ENCODE peak calls at places on chromosome 10, in nine cellular contexts. K is activated CD8-positive, alpha-beta memory T cell treated with anti-CD3 and anti-CD28 coated beads for 1 hour; N is amniotic stem cell; Y is kidney glomerular epithelial cell; Z is small intestine; L is activated T-helper 9 cell treated with anti-CD3 and anti-CD28 coated beads, Interleukin-2, amount 50 U/mL, for 16 hours; J is retinal pigment epithelial cell; W is mesothelial cell of epicardium; H is neuronal stem cell. C is an unnamed sample.

GRCh38 chr10:91607661-91608442 is 25.0 kb downstream of the PPP1R3C start:
- DNase-seq in K (no peak), N (no peak), Y (no peak), Z (no peak), L (no peak), J (no peak), W (no peak), H (no peak), C (no peak)

GRCh38 chr10:112515852-112516251 is 68.8 kb downstream of the VTI1A start:
- DNase-seq in K (no peak), N (no peak), Y (no peak), Z (no peak), L (no peak), J (no peak), W (no peak), H (no peak), C (no peak)

GRCh38 chr10:118278649-118279048 is 63.5 kb downstream of the FAM204A start:
- DNase-seq in K (no peak), N (no peak), Y (peak), Z (no peak), L (no peak), J (no peak), W (no peak), H (no peak), C (no peak)

GRCh38 chr10:114663631-114664030 is 5.6 kb upstream of the ABLIM1 start:
- DNase-seq in K (no peak), N (no peak), Y (no peak), Z (no peak), L (no peak), J (no peak), W (no peak), H (no peak), C (no peak)

GRCh38 chr10:15181576-15182156 is 13.2 kb upstream of the NMT2 start:
- DNase-seq in K (no peak), N (no peak), Y (no peak), Z (no peak), L (no peak), J (no peak), W (no peak), H (no peak), C (no peak)

GRCh38 chr10:132301371-132302330 is 6.1 kb downstream of the STK32C start:
- DNase-seq in K (no peak), N (no peak), Y (no peak), Z (no peak), L (no peak), J (no peak), W (no peak), H (no peak), C (no peak)

GRCh38 chr10:90418869-90419652 is 438.8 kb downstream of the HTR7 start:
- DNase-seq in K (no peak), N (peak), Y (peak), Z (peak), L (no peak), J (peak), W (no peak), H (no peak), C (no peak)

GRCh38 chr10:59905066-59905734 is 1.2 kb downstream of the CCDC6 start:
- DNase-seq in K (no peak), N (no peak), Y (no peak), Z (peak), L (peak), J (no peak), W (peak), H (no peak), C (no peak)

GRCh38 chr10:116207180-116207579 is 65.8 kb downstream of the GFRA1 start:
- DNase-seq in K (no peak), N (no peak), Y (no peak), Z (no peak), L (no peak), J (no peak), W (no peak), H (no peak), C (no peak)

GRCh38 chr10:115654961-115655360 is 561.8 kb downstream of the ATRNL1 start:
- DNase-seq in K (no peak), N (no peak), Y (no peak), Z (no peak), L (no peak), J (no peak), W (no peak), H (no peak), C (no peak)

GRCh38 chr10:11026761-11027160 is 9.1 kb downstream of the CELF2 start:
- DNase-seq in K (no peak), N (no peak), Y (no peak), Z (no peak), L (no peak), J (no peak), W (no peak), H (no peak), C (no peak)

GRCh38 chr10:6404127-6405072 is 175.7 kb downstream of the PRKCQ start:
- DNase-seq in K (no peak), N (no peak), Y (no peak), Z (no peak), L (no peak), J (no peak), W (no peak), H (no peak), C (no peak)

GRCh38 chr10:109027534-109028185 is 895.7 kb downstream of the XPNPEP1 start:
- DNase-seq in K (no peak), N (no peak), Y (no peak), Z (no peak), L (no peak), J (no peak), W (no peak), H (no peak), C (no peak)

GRCh38 chr10:103492655-103493261 is 747 bp upstream of the NEURL1 start:
- DNase-seq in K (no peak), N (no peak), Y (no peak), Z (no peak), L (no peak), J (no peak), W (no peak), H (no peak), C (no peak)

GRCh38 chr10:104297697-104298660 is 29.0 kb downstream of the GSTO2 start:
- DNase-seq in K (no peak), N (no peak), Y (no peak), Z (no peak), L (no peak), J (no peak), W (no peak), H (peak), C (no peak)

GRCh38 chr10:18753496-18753895 is 94.3 kb downstream of the ARL5B start:
- DNase-seq in K (no peak), N (no peak), Y (no peak), Z (peak), L (no peak), J (no peak), W (no peak), H (no peak), C (no peak)

C was measured in CD8-positive, alpha-beta T cell.